ENCODE peak calls at places on chromosomes 1 and 21, in nine cellular contexts. S is lower leg skin, X is amygdala, F is astrocyte of the cerebellum, E is epithelial cell of esophagus, Z is hepatic stellate cell, W is spleen, Q is NCI-H345, G is NCI-H1417. Y is an unnamed sample.

GRCh38 chr1:71053758-71054157 is 6.1 kb upstream of the PTGER3 start:
- DNase-seq in S (no peak), X (no peak), F (no peak), E (no peak), Z (no peak), W (peak), Q (no peak), G (no peak), Y (no peak)

GRCh38 chr1:196295766-196296165 is 312.5 kb downstream of the KCNT2 start:
- DNase-seq in S (no peak), X (no peak), F (no peak), E (peak), Z (no peak), W (no peak), Q (no peak), G (no peak), Y (no peak)

GRCh38 chr21:29091032-29091431 is 17.6 kb upstream of the CCT8 start:
- DNase-seq in S (no peak), X (no peak), F (no peak), E (peak), Z (peak), W (no peak), Q (no peak), G (no peak), Y (peak)

GRCh38 chr1:19504796-19505693 is 19.7 kb upstream of the CAPZB start:
- DNase-seq in S (no peak), X (no peak), F (peak), E (no peak), Z (peak), W (no peak), Q (no peak), G (no peak), Y (no peak)

GRCh38 chr1:154141240-154141639 is 13.6 kb downstream of the NUP210L start:
- DNase-seq in S (no peak), X (no peak), F (no peak), E (no peak), Z (no peak), W (no peak), Q (no peak), G (no peak), Y (no peak)

GRCh38 chr1:231934797-231935196 is 308.2 kb downstream of the DISC1 start:
- DNase-seq in S (no peak), X (no peak), F (no peak), E (peak), Z (no peak), W (no peak), Q (peak), G (peak), Y (no peak)

GRCh38 chr1:8665824-8666223 is 151.6 kb downstream of the RERE start:
- DNase-seq in S (no peak), X (no peak), F (no peak), E (no peak), Z (no peak), W (no peak), Q (no peak), G (peak), Y (no peak)

GRCh38 chr1:46800742-46801141 is 1.9 kb downstream of the CYP4B1 start:
- DNase-seq in S (no peak), X (no peak), F (no peak), E (no peak), Z (no peak), W (no peak), Q (no peak), G (no peak), Y (no peak)

GRCh38 chr1:6180215-6180577 is at the start of gene CHD5:
- DNase-seq in S (no peak), X (no peak), F (no peak), E (no peak), Z (no peak), W (no peak), Q (peak), G (peak), Y (no peak)

GRCh38 chr1:65176071-65176470 is 28.1 kb downstream of the AK4 start:
- DNase-seq in S (no peak), X (no peak), F (no peak), E (no peak), Z (no peak), W (no peak), Q (no peak), G (no peak), Y (no peak)

GRCh38 chr1:11802616-11802972 is 3.2 kb downstream of the MTHFR start:
- DNase-seq in S (no peak), X (no peak), F (no peak), E (no peak), Z (no peak), W (peak), Q (no peak), G (no peak), Y (no peak)

GRCh38 chr1:52552236-52552504 is 722 bp downstream of the TUT4 start:
- DNase-seq in S (peak), X (no peak), F (peak), E (peak), Z (no peak), W (peak), Q (peak), G (peak), Y (no peak)

GRCh38 chr1:13513885-13514546 is at the start of gene LRRC38:
- DNase-seq in S (no peak), X (no peak), F (no peak), E (no peak), Z (no peak), W (no peak), Q (no peak), G (peak), Y (no peak)

GRCh38 chr1:3598051-3598471 is 13.2 kb downstream of the MEGF6 start:
- DNase-seq in S (no peak), X (no peak), F (peak), E (peak), Z (no peak), W (no peak), Q (no peak), G (no peak), Y (no peak)

GRCh38 chr1:75954594-75954993 is 22.4 kb upstream of the ASB17 start:
- DNase-seq in S (no peak), X (no peak), F (no peak), E (peak), Z (no peak), W (no peak), Q (no peak), G (no peak), Y (no peak)

GRCh38 chr1:5971471-5972197 is 20.6 kb downstream of the NPHP4 start:
- DNase-seq in S (no peak), X (no peak), F (no peak), E (no peak), Z (no peak), W (peak), Q (no peak), G (no peak), Y (no peak)

GRCh38 chr21:43654806-43655489 is 4.3 kb downstream of the HSF2BP start:
- DNase-seq in S (no peak), X (no peak), F (no peak), E (peak), Z (peak), W (no peak), Q (no peak), G (no peak), Y (peak)

GRCh38 chr1:10866314-10867091 is 70.1 kb upstream of the CASZ1 start:
- DNase-seq in S (no peak), X (no peak), F (no peak), E (peak), Z (peak), W (no peak), Q (no peak), G (peak), Y (no peak)

GRCh38 chr21:37208056-37208705 is 59.0 kb downstream of the VPS26C start:
- DNase-seq in S (peak), X (peak), F (no peak), E (peak), Z (peak), W (peak), Q (peak), G (no peak), Y (no peak)

GRCh38 chr1:30418426-30419245 is 304.7 kb downstream of the MATN1 start:
- DNase-seq in S (peak), X (no peak), F (no peak), E (no peak), Z (peak), W (no peak), Q (no peak), G (no peak), Y (no peak)

GRCh38 chr21:45736705-45737484 is 93.4 kb downstream of the PCBP3 start:
- DNase-seq in S (no peak), X (no peak), F (no peak), E (no peak), Z (no peak), W (no peak), Q (no peak), G (no peak), Y (no peak)

GRCh38 chr1:12176298-12177118 is 9.7 kb downstream of the TNFRSF1B start:
- DNase-seq in S (no peak), X (no peak), F (no peak), E (no peak), Z (no peak), W (no peak), Q (no peak), G (no peak), Y (no peak)

GRCh38 chr1:67771152-67771551 is 62.1 kb downstream of the GNG12 start:
- DNase-seq in S (no peak), X (no peak), F (no peak), E (peak), Z (no peak), W (no peak), Q (no peak), G (no peak), Y (no peak)

GRCh38 chr1:46394872-46395465 is 852 bp downstream of the FAAH start:
- DNase-seq in S (no peak), X (no peak), F (no peak), E (no peak), Z (no peak), W (no peak), Q (no peak), G (no peak), Y (no peak)

GRCh38 chr1:181113061-181113695 is 24.7 kb downstream of the IER5 start:
- DNase-seq in S (no peak), X (no peak), F (no peak), E (peak), Z (peak), W (no peak), Q (peak), G (no peak), Y (no peak)

GRCh38 chr1:218742478-218743260 is 397.5 kb downstream of the TGFB2 start:
- DNase-seq in S (no peak), X (no peak), F (no peak), E (peak), Z (no peak), W (no peak), Q (no peak), G (no peak), Y (no peak)

GRCh38 chr1:9753121-9753531 is 70.6 kb downstream of the CLSTN1 start:
- DNase-seq in S (no peak), X (no peak), F (peak), E (peak), Z (peak), W (no peak), Q (no peak), G (no peak), Y (no peak)

GRCh38 chr1:183881387-183882084 is 76.6 kb downstream of the RGL1 start:
- DNase-seq in S (no peak), X (peak), F (peak), E (peak), Z (peak), W (no peak), Q (peak), G (no peak), Y (no peak)

GRCh38 chr1:244801246-244801645 is 34.2 kb upstream of the COX20 start:
- DNase-seq in S (no peak), X (no peak), F (no peak), E (peak), Z (peak), W (peak), Q (no peak), G (no peak), Y (no peak)

Y was measured in HFF-Myc.